ENCODE peak calls at places on chromosomes 16 and 17, in eight cellular contexts. One of them, this sample, is unnamed.
A peak's percentile ranks its signal among the peaks of the same experiment; 100 is the strongest.

GRCh38 chr16:88282221-88283041 is 100.3 kb upstream of the ZNF469 start:
- DNase-seq in H9: no peak
- DNase-seq in lower leg skin: no peak
- DNase-seq in A549: peak; percentile 22
- DNase-seq in cardiac muscle cell: no peak
- DNase-seq in Panc1: no peak
- DNase-seq in natural killer cell: no peak
- DNase-seq in ovary: no peak
- DNase-seq in this sample: no peak

GRCh38 chr17:46915596-46915995 is 7.4 kb upstream of the GOSR2 start:
- DNase-seq in H9: no peak
- DNase-seq in lower leg skin: no peak
- DNase-seq in A549: no peak
- DNase-seq in cardiac muscle cell: no peak
- DNase-seq in Panc1: no peak
- DNase-seq in natural killer cell: no peak
- DNase-seq in ovary: no peak
- DNase-seq in this sample: no peak

GRCh38 chr17:82325286-82326180 is 8.0 kb downstream of the SECTM1 start:
- DNase-seq in H9: no peak
- DNase-seq in lower leg skin: no peak
- DNase-seq in A549: no peak
- DNase-seq in cardiac muscle cell: no peak
- DNase-seq in Panc1: no peak
- DNase-seq in natural killer cell: no peak
- DNase-seq in ovary: no peak
- DNase-seq in this sample: no peak

GRCh38 chr16:29645699-29646187 is 17.3 kb upstream of the SPN start:
- DNase-seq in H9: no peak
- DNase-seq in lower leg skin: no peak
- DNase-seq in A549: peak; percentile 76
- DNase-seq in cardiac muscle cell: no peak
- DNase-seq in Panc1: no peak
- DNase-seq in natural killer cell: no peak
- DNase-seq in ovary: no peak
- DNase-seq in this sample: no peak

GRCh38 chr17:60863892-60864673 is 186.4 kb downstream of the BCAS3 start:
- DNase-seq in H9: no peak
- DNase-seq in lower leg skin: no peak
- DNase-seq in A549: no peak
- DNase-seq in cardiac muscle cell: no peak
- DNase-seq in Panc1: no peak
- DNase-seq in natural killer cell: no peak
- DNase-seq in ovary: no peak
- DNase-seq in this sample: no peak

GRCh38 chr16:51881731-51882130 is 665.2 kb downstream of the TOX3 start:
- DNase-seq in H9: no peak
- DNase-seq in lower leg skin: no peak
- DNase-seq in A549: no peak
- DNase-seq in cardiac muscle cell: no peak
- DNase-seq in Panc1: no peak
- DNase-seq in natural killer cell: no peak
- DNase-seq in ovary: no peak
- DNase-seq in this sample: no peak

GRCh38 chr16:56851671-56852400 is 13.2 kb upstream of the SLC12A3 start:
- DNase-seq in H9: peak; percentile 65
- DNase-seq in lower leg skin: no peak
- DNase-seq in A549: peak; percentile 44
- DNase-seq in cardiac muscle cell: no peak
- DNase-seq in Panc1: no peak
- DNase-seq in natural killer cell: no peak
- DNase-seq in ovary: peak; percentile 35
- DNase-seq in this sample: peak; percentile 13

GRCh38 chr17:35898283-35899070 is 18.3 kb upstream of the CCL5 start:
- DNase-seq in H9: no peak
- DNase-seq in lower leg skin: no peak
- DNase-seq in A549: peak; percentile 40
- DNase-seq in cardiac muscle cell: no peak
- DNase-seq in Panc1: no peak
- DNase-seq in natural killer cell: no peak
- DNase-seq in ovary: no peak
- DNase-seq in this sample: peak; percentile 45

GRCh38 chr16:84266451-84266850 is 26.6 kb upstream of the KCNG4 start:
- DNase-seq in H9: peak; percentile 92
- DNase-seq in lower leg skin: no peak
- DNase-seq in A549: peak; percentile 88
- DNase-seq in cardiac muscle cell: peak; percentile 89
- DNase-seq in Panc1: no peak
- DNase-seq in natural killer cell: no peak
- DNase-seq in ovary: no peak
- DNase-seq in this sample: peak; percentile 53

GRCh38 chr17:43902190-43902589 is 5.1 kb downstream of the MPP2 start:
- DNase-seq in H9: no peak
- DNase-seq in lower leg skin: no peak
- DNase-seq in A549: no peak
- DNase-seq in cardiac muscle cell: no peak
- DNase-seq in Panc1: no peak
- DNase-seq in natural killer cell: no peak
- DNase-seq in ovary: no peak
- DNase-seq in this sample: no peak

GRCh38 chr17:17315142-17315821 is 12.1 kb downstream of the NT5M start:
- DNase-seq in H9: no peak
- DNase-seq in lower leg skin: no peak
- DNase-seq in A549: no peak
- DNase-seq in cardiac muscle cell: no peak
- DNase-seq in Panc1: no peak
- DNase-seq in natural killer cell: no peak
- DNase-seq in ovary: no peak
- DNase-seq in this sample: no peak

GRCh38 chr17:48830840-48831548 is at the start of gene CALCOCO2:
- DNase-seq in H9: peak; percentile 95
- DNase-seq in lower leg skin: peak; percentile 93
- DNase-seq in A549: peak; percentile 96
- DNase-seq in cardiac muscle cell: peak; percentile 97
- DNase-seq in Panc1: peak; percentile 64
- DNase-seq in natural killer cell: peak; percentile 87
- DNase-seq in ovary: peak; percentile 93
- DNase-seq in this sample: peak; percentile 96
- TF ChIP-seq CTCF in H9: no peak
- TF ChIP-seq CTCF in lower leg skin: no peak
- TF ChIP-seq CTCF in A549: no peak
- TF ChIP-seq CTCF in cardiac muscle cell: no peak
- TF ChIP-seq CTCF in Panc1: no peak
- TF ChIP-seq CTCF in natural killer cell: no peak
- TF ChIP-seq CTCF in ovary: no peak
- TF ChIP-seq CTCF in this sample: no peak

DNA sequence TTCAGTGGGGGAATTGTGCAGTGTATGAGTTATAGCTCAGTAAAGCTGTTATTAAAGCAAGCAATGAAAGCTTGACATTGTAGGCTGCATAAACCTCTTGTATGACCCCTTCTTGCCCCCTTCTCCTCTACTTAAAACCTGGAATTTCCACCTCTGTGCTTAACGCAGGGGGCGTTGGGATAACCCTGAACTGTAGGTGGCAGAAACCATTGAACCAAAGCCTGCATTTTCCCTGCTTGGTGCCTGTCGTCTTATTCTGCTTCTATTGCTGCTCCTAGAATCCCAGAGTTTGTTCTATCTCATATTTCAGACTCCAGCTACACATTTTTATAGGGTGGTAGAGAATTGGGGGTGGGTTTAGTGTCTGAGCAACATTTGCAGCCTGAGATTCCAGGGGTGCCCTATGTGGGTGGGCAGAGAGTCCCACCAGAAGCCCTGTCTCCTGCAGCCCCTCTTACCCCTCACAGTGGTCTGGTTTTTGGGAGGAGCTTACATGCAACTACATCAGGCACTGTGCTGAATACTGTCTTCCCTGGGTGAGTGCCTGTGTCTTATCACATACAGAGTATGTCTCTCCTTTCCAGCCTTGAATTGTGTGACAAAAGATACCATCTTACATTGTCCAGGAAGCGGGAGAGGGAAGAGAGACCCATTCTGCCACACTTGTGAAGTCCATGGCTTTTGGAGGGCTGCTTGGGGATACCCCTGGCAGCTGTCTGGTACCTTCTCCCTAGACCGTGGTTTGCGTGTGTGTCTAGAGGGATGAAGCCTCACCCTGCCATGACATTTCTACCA is 407.7 kb upstream of the EEF2KMT start:
- DNase-seq in H9: no peak
- DNase-seq in lower leg skin: no peak
- DNase-seq in A549: no peak
- DNase-seq in cardiac muscle cell: no peak
- DNase-seq in Panc1: no peak
- DNase-seq in natural killer cell: no peak
- DNase-seq in ovary: no peak
- DNase-seq in this sample: no peak
- TF ChIP-seq CTCF in H9: peak; percentile 38
- TF ChIP-seq CTCF in lower leg skin: no peak
- TF ChIP-seq CTCF in A549: no peak
- TF ChIP-seq CTCF in cardiac muscle cell: no peak
- TF ChIP-seq CTCF in Panc1: no peak
- TF ChIP-seq CTCF in natural killer cell: no peak
- TF ChIP-seq CTCF in ovary: no peak
- TF ChIP-seq CTCF in this sample: no peak

GRCh38 chr16:73033271-73033998 is 14.5 kb downstream of the ZFHX3 start:
- DNase-seq in H9: peak; percentile 96
- DNase-seq in lower leg skin: no peak
- DNase-seq in A549: no peak
- DNase-seq in cardiac muscle cell: peak; percentile 71
- DNase-seq in Panc1: no peak
- DNase-seq in natural killer cell: no peak
- DNase-seq in ovary: no peak
- DNase-seq in this sample: no peak

GRCh38 chr16:73028263-73028662 is 19.7 kb downstream of the ZFHX3 start:
- DNase-seq in H9: no peak
- DNase-seq in lower leg skin: no peak
- DNase-seq in A549: no peak
- DNase-seq in cardiac muscle cell: no peak
- DNase-seq in Panc1: no peak
- DNase-seq in natural killer cell: no peak
- DNase-seq in ovary: no peak
- DNase-seq in this sample: no peak

GRCh38 chr16:73028721-73029361 is 19.1 kb downstream of the ZFHX3 start:
- DNase-seq in H9: no peak
- DNase-seq in lower leg skin: no peak
- DNase-seq in A549: no peak
- DNase-seq in cardiac muscle cell: no peak
- DNase-seq in Panc1: no peak
- DNase-seq in natural killer cell: no peak
- DNase-seq in ovary: no peak
- DNase-seq in this sample: no peak

GRCh38 chr16:73032548-73033270 is 15.2 kb downstream of the ZFHX3 start:
- DNase-seq in H9: peak; percentile 76
- DNase-seq in lower leg skin: no peak
- DNase-seq in A549: no peak
- DNase-seq in cardiac muscle cell: peak; percentile 44
- DNase-seq in Panc1: no peak
- DNase-seq in natural killer cell: no peak
- DNase-seq in ovary: no peak
- DNase-seq in this sample: no peak

GRCh38 chr16:73031155-73031866 is 16.6 kb downstream of the ZFHX3 start:
- DNase-seq in H9: no peak
- DNase-seq in lower leg skin: no peak
- DNase-seq in A549: no peak
- DNase-seq in cardiac muscle cell: no peak
- DNase-seq in Panc1: no peak
- DNase-seq in natural killer cell: no peak
- DNase-seq in ovary: no peak
- DNase-seq in this sample: no peak
- TF ChIP-seq CTCF in H9: no peak
- TF ChIP-seq CTCF in lower leg skin: no peak
- TF ChIP-seq CTCF in A549: no peak
- TF ChIP-seq CTCF in cardiac muscle cell: peak; percentile 11
- TF ChIP-seq CTCF in Panc1: peak; percentile 40
- TF ChIP-seq CTCF in natural killer cell: no peak
- TF ChIP-seq CTCF in ovary: no peak
- TF ChIP-seq CTCF in this sample: no peak

DNA sequence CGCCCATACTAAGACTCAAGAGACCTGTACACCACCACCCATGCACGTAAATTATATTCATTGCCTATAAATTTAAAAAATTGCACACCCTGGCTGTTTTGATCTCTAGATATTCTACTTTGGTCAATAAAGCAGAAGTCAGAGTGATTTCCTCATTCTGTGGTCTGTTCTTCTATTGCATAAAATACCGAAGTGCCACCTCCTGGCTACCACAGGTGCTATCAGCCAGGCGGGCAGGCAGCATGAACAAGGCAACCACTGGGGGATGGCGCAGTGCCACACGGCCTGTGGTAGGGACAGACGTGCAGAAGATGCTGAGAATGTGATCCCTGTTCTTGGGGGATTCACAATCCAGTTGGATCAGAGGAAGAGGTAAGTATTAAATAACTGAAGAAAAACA is 122.3 kb downstream of the CDK5R1 start:
- DNase-seq in H9: no peak
- DNase-seq in lower leg skin: no peak
- DNase-seq in A549: peak; percentile 52
- DNase-seq in cardiac muscle cell: no peak
- DNase-seq in Panc1: peak; percentile 4
- DNase-seq in natural killer cell: peak; percentile 58
- DNase-seq in ovary: no peak
- DNase-seq in this sample: peak; percentile 40
- TF ChIP-seq CTCF in H9: peak; percentile 33
- TF ChIP-seq CTCF in lower leg skin: no peak
- TF ChIP-seq CTCF in A549: peak; percentile 22
- TF ChIP-seq CTCF in cardiac muscle cell: no peak
- TF ChIP-seq CTCF in Panc1: peak; percentile 31
- TF ChIP-seq CTCF in natural killer cell: peak; percentile 66
- TF ChIP-seq CTCF in ovary: no peak
- TF ChIP-seq CTCF in this sample: peak; percentile 18

DNA sequence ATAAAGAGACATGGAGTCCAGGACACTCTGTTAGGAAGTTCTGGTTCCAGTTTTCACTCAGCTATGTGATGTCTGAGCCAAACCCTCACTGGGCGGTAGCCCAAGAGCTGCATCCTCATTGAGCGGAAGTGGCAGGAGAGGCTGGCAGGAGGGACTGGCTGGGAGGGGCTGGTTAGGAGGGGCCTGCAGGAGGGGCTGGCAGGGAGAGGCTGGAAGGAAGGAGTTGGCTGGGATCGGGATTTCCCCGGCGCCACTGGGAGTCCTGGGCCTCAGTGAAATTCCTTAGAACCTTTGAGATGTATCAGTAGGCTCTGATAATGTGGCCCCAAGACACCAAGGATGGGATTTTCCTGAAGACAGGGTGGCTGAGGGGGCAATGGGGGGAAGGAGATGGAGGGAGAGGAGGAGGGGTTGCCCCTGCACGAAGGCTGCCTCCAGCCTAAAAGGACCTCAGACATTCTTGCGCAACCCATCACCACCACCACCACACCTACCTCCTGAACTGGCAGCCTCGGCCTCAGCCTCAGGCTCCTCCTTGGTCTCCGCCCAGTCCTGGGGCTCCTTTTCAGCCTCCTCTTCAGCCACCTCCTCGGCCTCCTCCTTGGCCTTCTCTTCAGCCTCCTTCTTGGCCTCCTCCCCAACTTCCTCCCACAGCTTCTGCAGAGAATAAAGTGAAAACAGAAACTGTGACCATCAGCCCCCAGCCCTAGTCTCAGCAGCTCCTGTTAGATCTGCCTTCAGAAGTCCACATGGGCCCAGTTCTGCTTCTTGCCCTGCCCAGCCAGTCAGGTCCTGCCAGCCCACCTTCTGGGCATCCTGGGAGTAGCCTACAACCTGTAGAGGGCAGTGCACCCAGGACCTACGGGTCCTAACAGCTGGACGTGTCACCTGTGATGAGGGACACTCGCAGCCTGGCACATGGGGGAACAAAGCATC is 31.7 kb downstream of the CNGB1 start:
- DNase-seq in H9: no peak
- DNase-seq in lower leg skin: peak; percentile 79
- DNase-seq in A549: peak; percentile 36
- DNase-seq in cardiac muscle cell: no peak
- DNase-seq in Panc1: no peak
- DNase-seq in natural killer cell: no peak
- DNase-seq in ovary: peak; percentile 50
- DNase-seq in this sample: peak; percentile 51
- TF ChIP-seq CTCF in H9: peak; percentile 41
- TF ChIP-seq CTCF in lower leg skin: no peak
- TF ChIP-seq CTCF in A549: peak; percentile 18
- TF ChIP-seq CTCF in cardiac muscle cell: peak; percentile 36
- TF ChIP-seq CTCF in Panc1: no peak
- TF ChIP-seq CTCF in natural killer cell: no peak
- TF ChIP-seq CTCF in ovary: no peak
- TF ChIP-seq CTCF in this sample: no peak